ENCODE peak calls at places on chromosomes 2 and 18, in six cellular contexts. I is H1, S is K562, N is HCT116, C is HepG2, J is GM12878. U is an unnamed sample.

GRCh38 chr2:48693066-48693465 is 62.5 kb downstream of the LHCGR start:
- DNase-seq in I (no peak), S (no peak), N (no peak), C (no peak), J (no peak), U (no peak)

GRCh38 chr2:171485116-171485515 is 37.2 kb upstream of the CYBRD1 start:
- DNase-seq in I (no peak), S (no peak), N (no peak), C (no peak), J (no peak), U (no peak)

GRCh38 chr2:240688563-240688919 is 3.1 kb upstream of the AQP12A start:
- DNase-seq in I (no peak), S (no peak), N (no peak), C (no peak), J (no peak), U (no peak)

GRCh38 chr2:71559080-71559827 is 105.9 kb downstream of the DYSF start:
- DNase-seq in I (no peak), S (no peak), N (no peak), C (no peak), J (no peak), U (no peak)

GRCh38 chr18:45398448-45398847 is 216.8 kb upstream of the SLC14A2 start:
- DNase-seq in I (no peak), S (no peak), N (no peak), C (no peak), J (no peak), U (no peak)

GRCh38 chr18:37608876-37609275 is 43.3 kb upstream of the CELF4 start:
- DNase-seq in I (no peak), S (no peak), N (no peak), C (no peak), J (no peak), U (no peak)

GRCh38 chr2:46118656-46119338 is 178.4 kb upstream of the EPAS1 start:
- DNase-seq in I (no peak), S (no peak), N (no peak), C (no peak), J (no peak), U (no peak)

GRCh38 chr2:216520156-216520555 is 21.5 kb downstream of the RPL37A start:
- DNase-seq in I (no peak), S (no peak), N (no peak), C (no peak), J (no peak), U (no peak)

GRCh38 chr2:208489687-208490086 is 83.1 kb downstream of the PTH2R start:
- DNase-seq in I (no peak), S (peak), N (no peak), C (no peak), J (no peak), U (no peak)

GRCh38 chr2:49619804-49620203 is 465.5 kb upstream of the FSHR start:
- DNase-seq in I (no peak), S (no peak), N (no peak), C (peak), J (no peak), U (no peak)

GRCh38 chr2:70751881-70752280 is 16.1 kb downstream of the ADD2 start:
- DNase-seq in I (no peak), S (no peak), N (no peak), C (no peak), J (no peak), U (no peak)

GRCh38 chr18:50374170-50374752 is 585 bp upstream of the SKA1 start:
- DNase-seq in I (no peak), S (no peak), N (no peak), C (no peak), J (no peak), U (no peak)

GRCh38 chr2:191032588-191033429 is 18.8 kb upstream of the STAT1 start:
- DNase-seq in I (no peak), S (no peak), N (no peak), C (peak), J (no peak), U (no peak)

GRCh38 chr18:14189858-14190257 is 57.6 kb upstream of the ZNF519 start:
- DNase-seq in I (no peak), S (no peak), N (peak), C (peak), J (no peak), U (no peak)

GRCh38 chr2:150812664-150813408 is 325.4 kb upstream of the RND3 start:
- DNase-seq in I (no peak), S (no peak), N (no peak), C (no peak), J (no peak), U (no peak)

GRCh38 chr2:68751397-68752339 is 17.1 kb downstream of the ARHGAP25 start:
- DNase-seq in I (peak), S (peak), N (peak), C (peak), J (no peak), U (peak)
- TF ChIP-seq ZNF274 in I (no peak), S (no peak), N (no peak), C (no peak), J (no peak), U (no peak)

DNA sequence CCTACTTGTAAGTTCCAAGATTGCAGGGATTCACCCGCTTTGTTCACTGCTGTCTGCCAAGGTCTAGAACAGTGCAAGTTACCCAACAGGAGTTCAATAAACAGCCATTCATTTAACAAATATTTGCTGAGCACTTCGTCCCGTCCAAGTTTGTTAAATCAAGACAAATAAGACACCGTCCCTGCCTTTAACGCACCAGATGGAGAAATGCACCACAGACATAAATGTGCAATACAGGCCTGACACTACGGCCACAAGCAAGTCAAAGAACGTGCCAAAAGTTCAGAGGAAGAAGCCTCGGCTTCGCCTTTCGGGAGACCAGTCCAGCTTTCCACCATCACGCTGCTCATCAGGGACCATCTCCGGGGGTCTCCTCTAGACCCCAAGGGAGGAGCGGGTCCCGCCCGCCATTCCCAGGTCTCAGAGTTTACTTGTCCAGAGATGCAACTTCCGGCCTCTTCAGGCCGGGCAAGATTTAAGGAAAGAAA is 429 bp downstream of the C2orf76 start:
- DNase-seq in I (no peak), S (no peak), N (no peak), C (peak), J (no peak), U (no peak)
- TF ChIP-seq YY1 in I (no peak), S (no peak), N (no peak), C (no peak), J (no peak), U (no peak)

GRCh38 chr2:219525533-219526232 is 11.4 kb downstream of the ASIC4 start:
- DNase-seq in I (no peak), S (peak), N (no peak), C (no peak), J (no peak), U (no peak)
- H3K4me3 ChIP-seq in I (no peak), S (no peak), N (no peak), C (no peak), J (no peak), U (no peak)

GRCh38 chr18:78519394-78520062 is 460.1 kb upstream of the SALL3 start:
- DNase-seq in I (no peak), S (no peak), N (no peak), C (no peak), J (no peak), U (no peak)
- TF ChIP-seq ZNF274 in I (no peak), S (no peak), N (no peak), C (no peak), J (no peak), U (no peak)

GRCh38 chr2:213306320-213306942 is 22.2 kb downstream of the SPAG16 start:
- DNase-seq in I (no peak), S (no peak), N (no peak), C (no peak), J (no peak), U (no peak)
- TF ChIP-seq YY1 in I (no peak), S (no peak), N (no peak), C (no peak), J (no peak), U (no peak)

DNA sequence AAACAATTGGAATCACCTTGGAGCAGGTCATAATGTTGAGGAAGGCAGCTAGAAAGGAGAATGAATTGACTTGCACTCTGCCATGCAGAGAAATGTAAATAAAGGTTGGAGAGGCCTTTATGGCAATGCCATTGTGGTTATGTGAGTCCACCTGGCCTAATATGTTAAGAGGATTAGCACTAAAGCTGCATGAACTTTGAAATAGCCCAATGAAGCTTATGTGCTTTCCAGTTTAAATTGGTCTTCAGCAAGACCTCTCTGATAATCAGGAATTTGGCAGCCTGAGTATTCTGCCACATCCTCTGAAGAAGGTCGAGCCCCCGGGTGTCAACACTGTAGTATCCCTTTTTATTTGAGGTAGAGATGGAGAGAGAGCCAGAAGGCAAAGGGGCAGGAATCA is 464.9 kb downstream of the CDH2 start:
- DNase-seq in I (no peak), S (no peak), N (no peak), C (no peak), J (no peak), U (no peak)
- H3K4me3 ChIP-seq in I (no peak), S (no peak), N (no peak), C (no peak), J (no peak), U (no peak)